ENCODE peak calls at places on chromosome X, in eight cellular contexts. One of them, this sample, is unnamed.

GRCh38 chrX:132127748-132128147 is at the start of gene FRMD7:
- DNase-seq in cardiac fibroblast: peak; percentile 10
- DNase-seq in activated CD4-positive, alpha-beta T cell treated with anti-CD3 and anti-CD28 coated beads for 24 hours: no peak
- DNase-seq in hippocampal formation: no peak
- DNase-seq in stimulated activated CD4-positive, alpha-beta T cell treated with anti-CD3 and anti-CD28 coated beads, Interleukin-1b, Interleukin-23, amount 100 ng/mL, for 1 hour: no peak
- DNase-seq in astrocyte of the cerebellum: peak; percentile 19
- DNase-seq in left lung: no peak
- DNase-seq in AG04450: no peak
- DNase-seq in this sample: no peak

GRCh38 chrX:69150294-69150960 is 14.8 kb downstream of the PJA1 start:
- DNase-seq in cardiac fibroblast: no peak
- DNase-seq in activated CD4-positive, alpha-beta T cell treated with anti-CD3 and anti-CD28 coated beads for 24 hours: no peak
- DNase-seq in hippocampal formation: no peak
- DNase-seq in stimulated activated CD4-positive, alpha-beta T cell treated with anti-CD3 and anti-CD28 coated beads, Interleukin-1b, Interleukin-23, amount 100 ng/mL, for 1 hour: no peak
- DNase-seq in astrocyte of the cerebellum: no peak
- DNase-seq in left lung: no peak
- DNase-seq in AG04450: no peak
- DNase-seq in this sample: no peak

GRCh38 chrX:63917296-63917695 is 132.3 kb upstream of the ARHGEF9 start:
- DNase-seq in cardiac fibroblast: no peak
- DNase-seq in activated CD4-positive, alpha-beta T cell treated with anti-CD3 and anti-CD28 coated beads for 24 hours: no peak
- DNase-seq in hippocampal formation: no peak
- DNase-seq in stimulated activated CD4-positive, alpha-beta T cell treated with anti-CD3 and anti-CD28 coated beads, Interleukin-1b, Interleukin-23, amount 100 ng/mL, for 1 hour: no peak
- DNase-seq in astrocyte of the cerebellum: no peak
- DNase-seq in left lung: no peak
- DNase-seq in AG04450: no peak
- DNase-seq in this sample: no peak

GRCh38 chrX:112651766-112652165 is 28.0 kb downstream of the LHFPL1 start:
- DNase-seq in cardiac fibroblast: no peak
- DNase-seq in activated CD4-positive, alpha-beta T cell treated with anti-CD3 and anti-CD28 coated beads for 24 hours: no peak
- DNase-seq in hippocampal formation: no peak
- DNase-seq in stimulated activated CD4-positive, alpha-beta T cell treated with anti-CD3 and anti-CD28 coated beads, Interleukin-1b, Interleukin-23, amount 100 ng/mL, for 1 hour: no peak
- DNase-seq in astrocyte of the cerebellum: no peak
- DNase-seq in left lung: no peak
- DNase-seq in AG04450: no peak
- DNase-seq in this sample: no peak

GRCh38 chrX:24468245-24468644 is 3.2 kb downstream of the PDK3 start:
- DNase-seq in cardiac fibroblast: no peak
- DNase-seq in activated CD4-positive, alpha-beta T cell treated with anti-CD3 and anti-CD28 coated beads for 24 hours: no peak
- DNase-seq in hippocampal formation: no peak
- DNase-seq in stimulated activated CD4-positive, alpha-beta T cell treated with anti-CD3 and anti-CD28 coated beads, Interleukin-1b, Interleukin-23, amount 100 ng/mL, for 1 hour: no peak
- DNase-seq in astrocyte of the cerebellum: no peak
- DNase-seq in left lung: no peak
- DNase-seq in AG04450: no peak
- DNase-seq in this sample: no peak

GRCh38 chrX:117376460-117376859 is 740.1 kb downstream of the KLHL13 start:
- DNase-seq in cardiac fibroblast: no peak
- DNase-seq in activated CD4-positive, alpha-beta T cell treated with anti-CD3 and anti-CD28 coated beads for 24 hours: no peak
- DNase-seq in hippocampal formation: no peak
- DNase-seq in stimulated activated CD4-positive, alpha-beta T cell treated with anti-CD3 and anti-CD28 coated beads, Interleukin-1b, Interleukin-23, amount 100 ng/mL, for 1 hour: no peak
- DNase-seq in astrocyte of the cerebellum: no peak
- DNase-seq in left lung: no peak
- DNase-seq in AG04450: no peak
- DNase-seq in this sample: no peak

GRCh38 chrX:48905090-48905790 is 6.2 kb downstream of the SLC35A2 start:
- DNase-seq in cardiac fibroblast: no peak
- DNase-seq in activated CD4-positive, alpha-beta T cell treated with anti-CD3 and anti-CD28 coated beads for 24 hours: no peak
- DNase-seq in hippocampal formation: no peak
- DNase-seq in stimulated activated CD4-positive, alpha-beta T cell treated with anti-CD3 and anti-CD28 coated beads, Interleukin-1b, Interleukin-23, amount 100 ng/mL, for 1 hour: no peak
- DNase-seq in astrocyte of the cerebellum: no peak
- DNase-seq in left lung: no peak
- DNase-seq in AG04450: no peak
- DNase-seq in this sample: no peak

GRCh38 chrX:123860983-123861382 is 1.1 kb downstream of the XIAP start:
- DNase-seq in cardiac fibroblast: peak; percentile 49
- DNase-seq in activated CD4-positive, alpha-beta T cell treated with anti-CD3 and anti-CD28 coated beads for 24 hours: no peak
- DNase-seq in hippocampal formation: no peak
- DNase-seq in stimulated activated CD4-positive, alpha-beta T cell treated with anti-CD3 and anti-CD28 coated beads, Interleukin-1b, Interleukin-23, amount 100 ng/mL, for 1 hour: no peak
- DNase-seq in astrocyte of the cerebellum: no peak
- DNase-seq in left lung: no peak
- DNase-seq in AG04450: no peak
- DNase-seq in this sample: no peak

GRCh38 chrX:1074755-1075154 is 137.7 kb downstream of the CRLF2 start:
- DNase-seq in cardiac fibroblast: no peak
- DNase-seq in activated CD4-positive, alpha-beta T cell treated with anti-CD3 and anti-CD28 coated beads for 24 hours: no peak
- DNase-seq in hippocampal formation: no peak
- DNase-seq in stimulated activated CD4-positive, alpha-beta T cell treated with anti-CD3 and anti-CD28 coated beads, Interleukin-1b, Interleukin-23, amount 100 ng/mL, for 1 hour: no peak
- DNase-seq in astrocyte of the cerebellum: no peak
- DNase-seq in left lung: no peak
- DNase-seq in AG04450: no peak
- DNase-seq in this sample: no peak

This sample was measured in GDM1.